ENCODE peak calls at places on chromosomes 16 and 17, in seven cellular contexts. Z is IMR-90, R is fibroblast of lung, U is mammary epithelial cell, I is astrocyte, H is neuronal stem cell, L is neural progenitor cell. N is an unnamed sample.
A peak's percentile ranks its signal among the peaks of the same experiment; 100 is the strongest.

GRCh38 chr16:54284319-54284930 is 2.2 kb downstream of the IRX3 start:
- DNase-seq in Z (no peak), R (no peak), U (peak; percentile 51), I (no peak), H (peak; percentile 44), L (peak; percentile 72), N (peak; percentile 47)

GRCh38 chr16:27110524-27110896 is 43.8 kb downstream of the C16orf82 start:
- DNase-seq in Z (no peak), R (no peak), U (no peak), I (no peak), H (no peak), L (no peak), N (no peak)

GRCh38 chr16:84357191-84357651 is 11.1 kb upstream of the ATP2C2 start:
- DNase-seq in Z (peak; percentile 52), R (peak; percentile 26), U (peak; percentile 93), I (peak; percentile 65), H (no peak), L (no peak), N (peak; percentile 30)

GRCh38 chr17:43094129-43094834 is 30.9 kb downstream of the BRCA1 start:
- DNase-seq in Z (peak; percentile 68), R (peak; percentile 36), U (no peak), I (peak; percentile 63), H (no peak), L (no peak), N (peak; percentile 86)

GRCh38 chr17:49180303-49180702 is 30.1 kb downstream of the GNGT2 start:
- DNase-seq in Z (peak; percentile 36), R (peak; percentile 64), U (no peak), I (peak; percentile 10), H (peak; percentile 21), L (peak; percentile 66), N (peak; percentile 74)

GRCh38 chr16:65500007-65500406 is 378.1 kb upstream of the CDH11 start:
- DNase-seq in Z (peak; percentile 31), R (no peak), U (peak; percentile 6), I (peak; percentile 56), H (no peak), L (no peak), N (no peak)

GRCh38 chr16:56632160-56632847 is at the start of gene MT1M:
- DNase-seq in Z (no peak), R (no peak), U (no peak), I (no peak), H (no peak), L (peak; percentile 66), N (peak; percentile 75)

GRCh38 chr16:50188619-50189136 is 35.6 kb downstream of the TENT4B start:
- DNase-seq in Z (no peak), R (no peak), U (no peak), I (no peak), H (no peak), L (no peak), N (no peak)

GRCh38 chr16:12158428-12158827 is 181.9 kb downstream of the SNX29 start:
- DNase-seq in Z (peak; percentile 88), R (peak; percentile 92), U (peak; percentile 83), I (peak; percentile 95), H (no peak), L (no peak), N (peak; percentile 98)

GRCh38 chr16:57883480-57883879 is 81.2 kb upstream of the KIFC3 start:
- DNase-seq in Z (no peak), R (no peak), U (no peak), I (no peak), H (no peak), L (no peak), N (no peak)

GRCh38 chr16:85659805-85660511 is 28.8 kb downstream of the GINS2 start:
- DNase-seq in Z (peak; percentile 41), R (peak; percentile 50), U (peak; percentile 36), I (peak; percentile 6), H (peak; percentile 68), L (peak; percentile 81), N (peak; percentile 62)

GRCh38 chr17:67238976-67239375 is 6.0 kb downstream of the HELZ start:
- DNase-seq in Z (peak; percentile 48), R (no peak), U (no peak), I (no peak), H (no peak), L (no peak), N (no peak)

GRCh38 chr16:66979011-66979717 is 9.2 kb upstream of the CES4A start:
- DNase-seq in Z (no peak), R (no peak), U (no peak), I (no peak), H (no peak), L (no peak), N (peak; percentile 66)

GRCh38 chr17:9205520-9206159 is 184.3 kb downstream of the NTN1 start:
- DNase-seq in Z (no peak), R (no peak), U (no peak), I (no peak), H (no peak), L (no peak), N (no peak)

GRCh38 chr17:51653902-51654301 is 393.6 kb downstream of the UTP18 start:
- DNase-seq in Z (no peak), R (no peak), U (no peak), I (no peak), H (no peak), L (peak; percentile 56), N (no peak)

GRCh38 chr16:48223490-48223889 is 20.6 kb upstream of the LONP2 start:
- DNase-seq in Z (no peak), R (no peak), U (no peak), I (no peak), H (no peak), L (no peak), N (no peak)

GRCh38 chr17:37651846-37652245 is 8.6 kb upstream of the DDX52 start:
- DNase-seq in Z (no peak), R (no peak), U (no peak), I (no peak), H (no peak), L (no peak), N (no peak)

GRCh38 chr17:37650419-37651003 is 7.3 kb upstream of the DDX52 start:
- DNase-seq in Z (peak; percentile 59), R (peak; percentile 57), U (peak; percentile 30), I (no peak), H (peak; percentile 44), L (peak; percentile 74), N (peak; percentile 75)

GRCh38 chr17:37643829-37644228 is 583 bp upstream of the DDX52 start:
- DNase-seq in Z (no peak), R (no peak), U (peak; percentile 1), I (peak; percentile 25), H (no peak), L (peak; percentile 3), N (peak; percentile 10)

GRCh38 chr17:37643118-37643766 is at the start of gene DDX52:
- DNase-seq in Z (peak; percentile 85), R (peak; percentile 90), U (peak; percentile 88), I (peak; percentile 68), H (peak; percentile 78), L (peak; percentile 95), N (peak; percentile 98)

DNA sequence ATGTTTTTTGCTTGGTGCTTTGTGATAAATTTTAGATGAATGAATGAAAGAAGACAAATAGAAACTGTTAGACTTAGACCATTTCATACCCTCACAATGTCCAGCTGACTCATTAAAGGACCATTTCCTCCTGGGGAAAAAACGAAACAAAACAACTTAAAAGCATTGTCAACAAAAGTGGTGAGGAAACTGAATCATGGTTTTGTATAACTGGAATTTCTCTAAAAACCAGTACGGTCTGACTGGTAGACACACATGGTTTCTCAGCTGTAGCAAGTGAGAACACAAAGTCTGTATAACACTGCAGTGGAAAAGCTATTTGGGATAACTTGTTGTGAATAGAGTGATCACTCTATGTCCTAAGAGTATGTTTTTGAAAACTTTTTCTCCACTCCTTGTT is 5.3 kb upstream of the DDX52 start:
- DNase-seq in Z (peak; percentile 87), R (peak; percentile 45), U (peak; percentile 80), I (peak; percentile 73), H (no peak), L (no peak), N (peak; percentile 81)
- H3K4me3 ChIP-seq in Z (no peak overlapping the region), R (no peak overlapping the region), U (no peak overlapping the region), I (no peak overlapping the region), H (no peak overlapping the region), L (no peak overlapping the region), N (peak overlapping the region; percentile 38)

DNA sequence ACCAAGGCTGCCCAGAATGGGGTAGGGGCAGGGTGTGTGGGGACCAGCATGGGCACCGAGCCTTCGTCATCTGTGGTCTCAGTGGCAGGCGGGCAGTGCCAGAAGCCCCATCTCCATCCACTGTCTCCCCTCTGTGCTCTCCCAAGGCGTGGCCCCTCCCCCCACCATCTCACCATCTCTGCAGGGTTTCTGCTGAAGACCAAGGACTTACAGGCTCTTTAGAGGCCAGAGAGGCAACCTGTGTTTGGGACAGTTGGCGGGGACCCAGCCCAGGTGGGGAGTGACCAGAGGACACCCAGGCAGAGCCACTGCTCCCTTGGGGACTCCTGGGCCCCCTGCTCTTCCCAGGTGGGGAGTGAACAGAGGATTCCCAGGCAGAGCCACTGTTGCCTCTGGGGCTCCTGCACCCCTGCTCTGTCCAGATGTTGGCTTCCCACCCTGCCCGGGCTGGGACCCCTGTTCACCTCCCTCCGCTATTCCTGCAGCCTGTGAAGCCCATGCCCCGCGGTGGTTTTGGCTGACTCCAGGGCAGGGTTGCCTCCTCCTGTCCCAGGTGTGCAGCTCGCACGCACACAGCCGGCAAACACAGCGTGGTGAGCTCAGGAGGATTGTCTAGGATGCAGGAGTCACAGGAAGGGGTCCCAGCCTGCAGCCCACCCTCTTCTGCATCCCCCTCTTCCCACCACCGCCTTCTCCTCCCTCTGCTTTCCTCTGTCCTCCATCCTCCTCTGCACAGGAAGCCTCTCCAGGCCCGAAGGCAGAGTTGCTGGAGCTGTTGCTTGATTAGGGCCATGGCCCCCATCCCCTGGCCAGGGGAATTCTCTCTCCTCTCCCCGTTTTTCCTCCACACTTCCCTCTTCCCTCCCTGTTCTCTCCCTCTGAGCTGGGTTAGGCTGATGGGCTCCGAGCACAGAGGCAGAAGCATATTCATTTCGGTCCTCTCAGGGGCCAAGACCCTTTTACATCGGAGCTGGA is 45.0 kb downstream of the SLC7A5 start:
- DNase-seq in Z (no peak), R (no peak), U (no peak), I (no peak), H (no peak), L (no peak), N (no peak)
- H3K27ac ChIP-seq in Z (no peak overlapping the region), R (no peak overlapping the region), U (no peak overlapping the region), I (no peak overlapping the region), H (no peak overlapping the region), L (no peak overlapping the region), N (no peak overlapping the region)

DNA sequence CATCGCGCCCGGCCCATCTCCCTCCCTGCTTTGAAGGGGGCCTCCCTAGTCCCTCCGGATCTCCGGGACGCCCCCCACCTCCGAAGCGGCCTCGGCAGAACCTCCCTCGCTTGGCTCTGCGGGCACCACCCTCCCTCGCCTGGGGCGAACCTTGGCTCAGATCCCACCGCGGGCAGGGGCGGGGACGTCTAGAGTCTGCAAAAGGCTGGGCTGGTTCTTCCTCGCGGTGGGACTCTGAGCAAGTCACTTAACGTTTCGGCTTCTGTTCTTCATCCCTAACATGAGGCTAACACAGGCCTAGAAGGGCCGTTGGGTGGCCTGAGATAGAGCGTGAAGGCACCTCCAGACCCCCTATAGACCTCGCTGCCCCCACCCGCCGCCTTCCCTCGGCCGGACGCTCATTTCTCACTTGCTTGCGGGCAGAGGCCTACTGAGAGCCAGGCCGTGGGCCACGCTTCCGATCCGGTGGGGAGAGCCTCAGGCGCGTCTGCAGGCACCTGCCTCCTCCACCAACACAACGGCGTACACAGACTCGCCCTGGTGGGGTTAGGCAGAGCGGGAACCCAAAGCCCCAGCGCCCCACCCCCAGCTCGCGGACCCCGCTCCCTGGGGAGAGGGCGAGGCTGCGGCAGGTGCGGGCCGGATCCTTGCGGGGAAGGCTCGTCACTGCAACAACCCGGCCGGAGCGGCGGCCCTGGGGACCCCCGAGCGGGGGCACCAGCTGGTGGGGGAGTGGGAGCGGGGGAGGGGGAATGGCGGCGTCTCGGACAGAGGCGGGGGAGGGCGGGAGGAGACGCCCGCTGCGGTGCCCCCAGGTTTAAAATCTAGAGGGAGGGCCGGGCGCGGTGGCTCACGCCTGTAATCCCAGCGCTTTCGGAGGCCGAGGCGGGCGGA is 5.4 kb downstream of the MYO1C start:
- DNase-seq in Z (no peak), R (peak; percentile 34), U (peak; percentile 72), I (peak; percentile 50), H (peak; percentile 54), L (peak; percentile 73), N (peak; percentile 82)
- H3K9ac ChIP-seq in Z (no peak overlapping the region), R (peak overlapping the region; percentile 8), U (no peak overlapping the region), I (peak overlapping the region; percentile 61), H (peak overlapping the region; percentile 78), L (no peak overlapping the region), N (peak overlapping the region; percentile 89)

GRCh38 chr16:14304891-14305459 is 233.9 kb downstream of the MRTFB start:
- DNase-seq in Z (no peak), R (no peak), U (no peak), I (no peak), H (no peak), L (no peak), N (no peak)
- H3K4me3 ChIP-seq in Z (no peak overlapping the region), R (no peak overlapping the region), U (no peak overlapping the region), I (no peak overlapping the region), H (no peak overlapping the region), L (peak overlapping the region; percentile 3), N (peak overlapping the region; percentile 95)

N was measured in GM23248.